ENCODE peak calls at places on chromosomes 16 and 17, in six cellular contexts. D is mammary epithelial cell, Q is stomach, H is RWPE1, F is OCI-LY7, W is choroid plexus epithelial cell. M is an unnamed sample.

GRCh38 chr17:44363613-44364159 is at the start of gene FAM171A2:
- DNase-seq in D (peak), Q (peak), H (peak), F (peak), W (peak), M (peak)

GRCh38 chr16:20051147-20051546 is 22.5 kb downstream of the GPR139 start:
- DNase-seq in D (no peak), Q (no peak), H (no peak), F (no peak), W (no peak), M (no peak)

GRCh38 chr16:88957887-88958577 is 19.0 kb downstream of the CBFA2T3 start:
- DNase-seq in D (no peak), Q (no peak), H (no peak), F (no peak), W (no peak), M (no peak)

GRCh38 chr16:85426806-85427205 is 186.3 kb upstream of the GSE1 start:
- DNase-seq in D (no peak), Q (no peak), H (no peak), F (no peak), W (no peak), M (no peak)

GRCh38 chr17:62627904-62628603 is 584 bp downstream of the MRC2 start:
- DNase-seq in D (peak), Q (no peak), H (peak), F (no peak), W (peak), M (peak)

GRCh38 chr16:89315791-89316581 is 98.5 kb downstream of the ZNF778 start:
- DNase-seq in D (peak), Q (peak), H (peak), F (peak), W (peak), M (peak)

GRCh38 chr17:8832711-8833352 is 33.7 kb upstream of the MFSD6L start:
- DNase-seq in D (no peak), Q (no peak), H (no peak), F (peak), W (no peak), M (peak)

GRCh38 chr16:11016993-11017392 is 72.6 kb downstream of the CLEC16A start:
- DNase-seq in D (peak), Q (peak), H (peak), F (no peak), W (peak), M (no peak)

GRCh38 chr16:72894291-72895151 is 153.4 kb downstream of the ZFHX3 start:
- DNase-seq in D (no peak), Q (no peak), H (no peak), F (no peak), W (peak), M (no peak)

GRCh38 chr17:79160980-79161621 is 86.5 kb downstream of the ENGASE start:
- DNase-seq in D (no peak), Q (no peak), H (no peak), F (peak), W (no peak), M (no peak)

GRCh38 chr16:72241930-72242329 is 70.0 kb upstream of the PMFBP1 start:
- DNase-seq in D (peak), Q (no peak), H (peak), F (peak), W (peak), M (peak)

GRCh38 chr16:85699628-85700027 is 10.9 kb upstream of the GINS2 start:
- DNase-seq in D (no peak), Q (no peak), H (peak), F (no peak), W (peak), M (no peak)

GRCh38 chr16:77288222-77288621 is 89.0 kb downstream of the SYCE1L start:
- DNase-seq in D (peak), Q (no peak), H (peak), F (no peak), W (peak), M (no peak)

GRCh38 chr17:79154446-79154845 is 79.8 kb downstream of the ENGASE start:
- DNase-seq in D (no peak), Q (peak), H (no peak), F (no peak), W (no peak), M (no peak)

GRCh38 chr16:62035115-62036092 is 834 bp downstream of the CDH8 start:
- DNase-seq in D (no peak), Q (no peak), H (no peak), F (no peak), W (no peak), M (no peak)

GRCh38 chr16:80804061-80804450 is 342 bp downstream of the CDYL2 start:
- DNase-seq in D (peak), Q (no peak), H (no peak), F (peak), W (peak), M (no peak)

GRCh38 chr17:60664022-60664421 is 13.6 kb upstream of the BCAS3 start:
- DNase-seq in D (no peak), Q (no peak), H (no peak), F (no peak), W (no peak), M (no peak)

GRCh38 chr16:49910761-49911160 is 54.8 kb upstream of the ZNF423 start:
- DNase-seq in D (no peak), Q (no peak), H (no peak), F (no peak), W (no peak), M (no peak)

GRCh38 chr17:70621593-70621992 is 452.3 kb downstream of the KCNJ2 start:
- DNase-seq in D (no peak), Q (no peak), H (no peak), F (no peak), W (peak), M (no peak)

GRCh38 chr17:31373150-31374082 is 18.1 kb upstream of the RAB11FIP4 start:
- DNase-seq in D (peak), Q (no peak), H (peak), F (peak), W (peak), M (peak)

GRCh38 chr17:8502100-8502499 is 66.4 kb downstream of the NDEL1 start:
- DNase-seq in D (no peak), Q (no peak), H (no peak), F (no peak), W (no peak), M (no peak)

GRCh38 chr17:57861737-57862409 is 12.0 kb upstream of the MRPS23 start:
- DNase-seq in D (no peak), Q (peak), H (no peak), F (no peak), W (no peak), M (no peak)

GRCh38 chr17:44069974-44070454 is 521 bp upstream of the G6PC3 start:
- DNase-seq in D (peak), Q (no peak), H (peak), F (peak), W (peak), M (no peak)

GRCh38 chr17:78131172-78132085 is 858 bp downstream of the TMC8 start:
- DNase-seq in D (no peak), Q (no peak), H (no peak), F (peak), W (no peak), M (peak)

GRCh38 chr17:63587770-63588169 is 12.9 kb upstream of the TACO1 start:
- DNase-seq in D (no peak), Q (no peak), H (no peak), F (no peak), W (no peak), M (no peak)

GRCh38 chr17:18319604-18320256 is 4.6 kb downstream of the SMCR8 start:
- DNase-seq in D (peak), Q (peak), H (no peak), F (peak), W (peak), M (no peak)

GRCh38 chr17:43880420-43880991 is 26.8 kb downstream of the MPP2 start:
- DNase-seq in D (peak), Q (peak), H (peak), F (peak), W (peak), M (peak)

GRCh38 chr17:50778988-50779387 is 11.7 kb upstream of the ANKRD40CL start:
- DNase-seq in D (no peak), Q (no peak), H (no peak), F (no peak), W (no peak), M (no peak)
- TF ChIP-seq CTCF in D (no peak), Q (no peak), H (no peak), F (no peak), W (no peak), M (no peak)

DNA sequence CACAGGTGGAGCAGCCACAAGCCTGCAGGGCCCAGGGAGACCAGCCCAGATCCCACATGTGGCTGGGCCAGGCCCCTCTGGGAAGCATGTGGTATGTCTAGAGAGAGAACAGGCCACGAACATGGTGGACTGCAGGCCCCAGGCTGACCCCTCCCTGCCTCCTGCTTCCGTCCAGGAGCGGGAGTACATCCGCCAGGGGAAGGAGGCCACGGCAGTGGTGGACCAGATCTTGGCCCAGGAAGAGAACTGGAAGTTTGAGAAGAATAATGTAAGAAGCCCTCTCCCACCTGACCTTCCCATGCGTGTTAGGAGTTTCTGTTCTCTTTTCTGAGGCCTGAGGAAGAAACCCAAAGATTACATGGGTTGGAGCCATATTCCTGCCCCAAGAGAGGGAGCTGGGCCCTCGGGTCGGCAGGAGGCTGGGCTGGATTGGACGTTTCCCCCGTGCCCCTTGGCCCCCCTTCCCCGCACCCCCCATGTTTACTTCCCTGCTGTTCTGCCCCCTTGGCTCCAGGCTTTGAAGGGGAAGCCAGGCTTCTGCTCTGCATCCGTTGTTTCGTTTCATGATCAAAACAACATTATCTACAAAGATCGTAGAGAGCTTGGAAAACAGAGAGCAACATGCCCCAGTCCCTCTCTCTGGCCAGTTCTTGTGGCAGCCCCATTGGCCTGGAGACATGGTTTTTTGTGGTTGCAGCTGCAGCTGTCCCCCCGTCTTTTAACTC is 5.7 kb upstream of the TCAP start:
- DNase-seq in D (no peak), Q (no peak), H (no peak), F (no peak), W (no peak), M (no peak)
- TF ChIP-seq CTCF in D (no peak), Q (no peak), H (no peak), F (no peak), W (no peak), M (no peak)

DNA sequence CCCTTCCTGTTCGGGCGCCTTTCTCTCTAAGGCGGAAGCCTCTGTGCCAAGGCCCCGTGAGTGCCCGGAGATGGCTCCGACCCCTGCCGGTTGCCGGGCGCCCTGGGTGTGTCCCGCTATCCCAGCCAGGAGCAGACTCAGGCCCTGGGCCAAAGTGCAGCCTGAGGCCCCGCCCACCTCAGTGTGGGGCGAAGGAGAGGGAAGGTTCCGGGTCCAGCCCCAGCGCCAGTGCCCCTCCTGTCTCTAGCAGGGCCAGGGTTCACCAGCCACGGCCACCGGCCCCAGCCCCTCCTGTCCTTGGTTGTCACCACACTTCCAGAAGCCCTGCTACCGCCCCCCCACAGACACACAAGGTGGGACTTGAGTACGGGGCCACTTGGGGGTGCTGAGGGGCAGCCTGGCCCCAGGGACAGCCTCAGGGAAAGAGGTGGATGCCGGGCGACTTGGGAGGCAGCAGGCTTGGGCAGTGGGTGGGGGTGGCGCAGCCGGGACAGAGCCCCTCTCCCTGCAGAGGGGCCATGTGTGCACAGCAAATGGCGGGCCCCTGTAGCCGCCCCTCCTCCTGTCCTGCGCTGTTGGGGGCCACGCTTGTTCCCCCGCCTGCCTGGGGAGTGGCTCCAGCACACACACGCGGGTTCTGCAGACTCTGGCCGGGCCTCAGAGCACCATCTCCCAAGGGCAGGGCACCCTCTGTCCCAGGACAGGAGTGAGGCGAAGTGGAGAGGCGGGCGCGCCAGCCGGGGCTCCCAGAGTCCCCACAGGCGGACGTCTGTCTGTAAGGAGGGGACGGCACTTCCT is 6.0 kb downstream of the C1QTNF8 start:
- DNase-seq in D (no peak), Q (peak), H (peak), F (no peak), W (no peak), M (no peak)
- TF ChIP-seq CTCF in D (no peak), Q (peak), H (peak), F (no peak), W (no peak), M (no peak)

DNA sequence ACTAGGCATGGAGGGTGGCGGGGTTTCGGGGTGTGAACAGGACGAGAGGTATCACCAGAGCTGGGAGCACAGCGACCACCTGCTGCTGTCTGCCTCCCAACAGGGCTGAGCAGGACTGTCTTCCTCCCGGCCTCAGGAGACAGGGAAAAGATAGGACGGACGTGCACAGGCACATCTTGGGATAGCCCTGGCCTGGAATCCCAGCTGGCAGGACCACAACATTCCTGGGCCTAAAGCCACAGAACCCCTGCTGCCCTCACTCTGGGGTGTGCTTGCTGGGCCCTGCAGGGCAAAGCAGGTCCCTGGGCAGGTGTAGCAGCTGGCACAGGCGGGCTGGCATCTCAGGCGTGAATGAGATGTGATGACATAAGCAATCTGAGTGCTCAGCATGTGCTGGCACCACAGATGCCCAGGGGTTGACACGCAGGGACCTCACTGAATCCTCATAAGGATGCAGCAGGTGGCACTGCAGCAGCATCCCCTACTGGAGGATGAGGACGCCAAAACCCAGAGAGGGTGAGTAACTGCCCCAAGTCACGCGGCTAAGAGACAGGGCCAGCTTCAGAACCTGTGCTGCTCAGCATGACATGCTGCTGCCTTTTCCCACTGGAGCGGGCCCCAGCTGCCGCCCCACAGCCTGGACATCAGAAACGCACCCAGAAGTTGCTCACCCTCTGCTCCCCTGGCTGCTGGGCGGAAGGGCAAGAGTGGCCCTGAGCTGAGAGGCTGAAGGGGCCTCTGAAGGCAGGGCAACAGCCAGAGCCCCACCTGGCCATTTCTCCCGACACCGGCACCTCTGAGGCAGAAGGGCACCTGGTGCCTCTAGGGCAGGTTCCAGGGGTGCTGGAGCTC is 7.1 kb downstream of the CORO7 start:
- DNase-seq in D (peak), Q (no peak), H (peak), F (no peak), W (no peak), M (no peak)
- TF ChIP-seq CTCF in D (peak), Q (no peak), H (peak), F (peak), W (no peak), M (no peak)